ENCODE peak calls at places on chromosome 12, in five cellular contexts. K, D, R, M and B are unnamed samples.

GRCh38 chr12:79326225-79326624 is 364.5 kb downstream of the PAWR start:
- DNase-seq in K (no peak), R (no peak), D (no peak), M (no peak), B (no peak)

GRCh38 chr12:14410841-14411569 is 45.5 kb downstream of the ATF7IP start:
- DNase-seq in K (no peak), D (no peak), R (no peak), M (no peak), B (no peak)

GRCh38 chr12:49165114-49165513 is 23.8 kb downstream of the TUBA1A start:
- DNase-seq in M (no peak), R (no peak), D (no peak), K (no peak), B (no peak)

GRCh38 chr12:53890081-53890480 is 48.5 kb upstream of the HOXC13 start:
- DNase-seq in D (no peak), R (no peak), M (no peak), K (no peak), B (no peak)

GRCh38 chr12:122909442-122910288 is 13.7 kb upstream of the VPS37B start:
- DNase-seq in M (no peak), R (no peak), K (no peak), D (no peak), B (no peak)

GRCh38 chr12:53970451-53970850 is 2.5 kb upstream of the HOXC11 start:
- DNase-seq in R (no peak), D (no peak), K (no peak), M (no peak), B (no peak)

GRCh38 chr12:123059501-123059900 is 79.0 kb downstream of the ARL6IP4 start:
- DNase-seq in R (no peak), K (no peak), M (no peak), D (no peak), B (no peak)

GRCh38 chr12:122871851-122872785 is 23.8 kb downstream of the VPS37B start:
- DNase-seq in M (peak; percentile 100), K (peak; percentile 52), D (no peak), R (peak; percentile 96), B (no peak)

GRCh38 chr12:2555487-2556082 is 239.2 kb upstream of the FKBP4 start:
- DNase-seq in K (no peak), D (no peak), M (peak; percentile 44), R (no peak), B (no peak)
- TF ChIP-seq SUZ12 in K (no peak), D (no peak), M (no peak), R (no peak), B (no peak)

GRCh38 chr12:132268674-132269073 is 60.7 kb downstream of the GALNT9 start:
- DNase-seq in R (no peak), D (no peak), K (no peak), M (no peak), B (no peak)
- TF ChIP-seq SUZ12 in R (no peak), D (no peak), K (no peak), M (no peak), B (no peak)

DNA sequence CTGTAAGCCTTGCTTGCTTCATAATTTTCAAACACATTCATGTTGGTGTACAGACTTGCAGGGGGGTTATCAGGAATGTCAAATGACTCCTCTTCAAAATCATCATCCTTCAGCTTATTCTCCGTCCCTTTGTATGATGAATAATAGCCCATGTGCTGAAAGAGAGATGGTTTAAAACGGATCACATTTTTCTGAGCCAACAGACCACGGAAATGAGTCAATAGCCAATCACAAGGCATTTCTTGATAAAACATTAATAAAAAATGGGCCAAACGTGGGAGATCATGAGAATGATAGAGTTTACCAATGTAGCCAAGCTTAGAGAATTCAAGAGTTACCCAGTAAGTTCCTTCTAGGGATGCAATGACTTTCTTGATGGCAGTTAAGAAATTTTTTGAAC is 105.5 kb downstream of the NTS start:
- DNase-seq in K (no peak), M (no peak), D (no peak), R (no peak), B (no peak)
- TF ChIP-seq SUZ12 in K (no peak), M (no peak), D (no peak), R (no peak), B (no peak)

GRCh38 chr12:106840217-106840616 is 65.7 kb downstream of the RIC8B start:
- DNase-seq in D (peak; percentile 65), K (no peak), R (no peak), M (no peak), B (peak; percentile 41)
- TF ChIP-seq SUZ12 in D (no peak), K (no peak), R (no peak), M (no peak), B (no peak)

GRCh38 chr12:94596596-94596995 is 53.8 kb downstream of the TMCC3 start:
- DNase-seq in M (no peak), K (no peak), R (no peak), D (no peak), B (no peak)
- TF ChIP-seq SUZ12 in M (no peak), K (no peak), R (no peak), D (no peak), B (no peak)

GRCh38 chr12:12133259-12133658 is 62.5 kb downstream of the BCL2L14 start:
- DNase-seq in M (no peak), K (no peak), D (no peak), R (no peak), B (no peak)
- TF ChIP-seq SUZ12 in M (no peak), K (no peak), D (no peak), R (no peak), B (no peak)

DNA sequence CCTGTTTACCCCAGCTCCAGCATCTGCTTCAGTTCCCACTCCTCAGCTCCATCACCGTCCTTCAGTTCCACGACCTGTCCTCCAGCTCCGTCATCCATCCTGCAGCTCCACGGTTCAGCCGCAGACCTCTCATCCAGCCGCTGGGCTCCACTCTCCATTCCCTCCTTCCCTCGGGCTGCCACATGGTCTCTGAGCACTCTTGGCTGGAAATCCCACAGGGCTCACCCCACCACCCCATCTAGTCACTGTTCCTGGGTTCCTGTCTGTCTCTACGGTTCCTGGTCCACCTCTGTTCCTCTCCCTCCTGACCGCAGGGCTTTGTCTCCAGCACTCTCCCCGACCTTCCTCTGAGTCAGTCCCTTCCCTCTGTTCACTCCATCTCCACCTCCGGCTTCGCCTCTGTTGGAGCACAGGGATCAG is 3.2 kb upstream of the P3H3 start:
- DNase-seq in M (no peak), K (no peak), D (no peak), R (no peak), B (no peak)
- TF ChIP-seq SUZ12 in M (no peak), K (no peak), D (no peak), R (no peak), B (no peak)

DNA sequence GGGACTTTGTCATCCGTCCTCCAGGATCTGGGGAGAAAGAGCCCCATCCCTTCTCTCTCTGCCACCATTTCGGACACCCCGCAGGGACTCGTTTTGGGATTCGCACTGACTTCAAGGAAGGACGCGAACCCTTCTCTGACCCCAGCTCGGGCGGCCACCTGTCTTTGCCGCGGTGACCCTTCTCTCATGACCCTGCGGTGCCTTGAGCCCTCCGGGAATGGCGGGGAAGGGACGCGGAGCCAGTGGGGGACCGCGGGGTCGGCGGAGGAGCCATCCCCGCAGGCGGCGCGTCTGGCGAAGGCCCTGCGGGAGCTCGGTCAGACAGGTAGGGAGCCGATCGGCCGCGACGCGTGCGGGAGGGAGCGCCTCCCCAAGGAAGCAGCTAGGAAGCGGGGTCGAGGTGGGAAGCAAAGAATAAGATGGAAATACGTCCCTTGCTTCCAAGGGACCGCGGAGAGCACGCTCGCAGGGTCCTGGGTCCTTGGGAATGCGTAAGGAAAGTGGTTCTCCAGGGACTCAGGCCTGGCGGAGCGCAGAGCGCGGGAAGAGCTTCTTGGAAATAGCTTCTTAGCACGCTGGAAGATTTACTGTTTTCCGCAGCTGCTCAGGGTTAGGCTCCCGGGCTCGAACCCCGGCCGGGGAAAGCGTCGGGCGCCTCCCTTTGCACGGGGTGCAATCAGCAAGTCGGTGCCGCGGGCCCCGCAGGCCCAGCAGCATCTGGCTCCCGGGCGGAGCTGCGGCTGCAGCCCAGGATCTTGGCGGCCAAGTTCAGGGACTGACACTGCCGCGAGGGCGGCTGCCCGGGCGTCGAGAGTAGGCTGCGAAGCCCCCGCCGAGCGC is 457 bp downstream of the SOCS2 start:
- DNase-seq in M (peak; percentile 40), K (no peak), R (no peak), D (no peak), B (no peak)
- TF ChIP-seq SUZ12 in M (no peak), K (no peak), R (peak; percentile 41), D (no peak), B (no peak)